ENCODE peak calls at places on chromosomes 7 and 10, in nine cellular contexts. S, T, O, D, L, F, X, P and Q are unnamed samples.

GRCh38 chr10:37860494-37861190 is 3.2 kb upstream of the ZNF248 start:
- DNase-seq in O (no peak), X (no peak), P (no peak), D (no peak), L (peak), S (no peak), T (peak), F (no peak), Q (no peak)

GRCh38 chr7:21542891-21543527 is at the start of gene DNAH11:
- DNase-seq in S (peak), T (peak), L (peak), D (no peak), F (no peak), P (peak), X (peak), O (no peak), Q (peak)

GRCh38 chr7:33503014-33503413 is 373.6 kb downstream of the BBS9 start:
- DNase-seq in P (no peak), D (no peak), F (no peak), O (no peak), T (no peak), S (no peak), L (no peak), X (no peak), Q (no peak)

GRCh38 chr10:45420453-45421192 is 46.6 kb downstream of the ALOX5 start:
- DNase-seq in F (no peak), T (peak), S (peak), P (peak), O (no peak), D (peak), X (peak), L (no peak), Q (peak)

GRCh38 chr10:101001225-101002035 is 1.8 kb downstream of the LZTS2 start:
- DNase-seq in S (peak), P (peak), F (no peak), D (no peak), O (peak), X (peak), T (peak), L (no peak), Q (peak)

GRCh38 chr7:117088623-117089199 is 135.4 kb downstream of the ST7 start:
- DNase-seq in P (no peak), T (no peak), F (no peak), X (no peak), O (no peak), S (no peak), D (no peak), L (no peak), Q (no peak)

GRCh38 chr7:143372070-143372469 is 9.1 kb upstream of the ZYX start:
- DNase-seq in P (no peak), F (no peak), X (peak), S (peak), T (no peak), O (no peak), L (no peak), D (peak), Q (no peak)

GRCh38 chr7:50285259-50285658 is 19.3 kb upstream of the IKZF1 start:
- DNase-seq in L (no peak), O (no peak), P (no peak), F (no peak), D (no peak), S (no peak), T (no peak), X (no peak), Q (no peak)

GRCh38 chr10:26516540-26517101 is 78.5 kb downstream of the APBB1IP start:
- DNase-seq in F (no peak), X (no peak), S (no peak), P (no peak), T (no peak), D (no peak), O (no peak), L (no peak), Q (no peak)

DNA sequence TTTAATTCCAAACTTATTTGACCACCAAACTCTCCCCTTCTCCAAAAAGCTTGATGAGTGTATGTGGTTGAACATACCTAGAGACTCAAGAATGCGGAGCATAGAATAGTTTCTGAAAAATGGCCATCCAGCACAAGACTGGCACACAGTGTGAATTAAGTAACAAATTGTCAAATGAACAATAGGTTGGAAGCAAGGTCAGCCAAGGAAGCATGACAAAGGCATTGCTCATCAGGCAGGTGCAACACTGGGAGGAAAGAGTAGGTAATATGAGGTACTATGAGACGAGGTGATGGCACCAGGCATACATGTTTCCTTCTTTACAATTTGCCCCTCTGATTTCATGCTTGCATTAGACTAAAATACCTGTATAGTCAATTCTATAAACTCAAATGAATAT is 73.7 kb downstream of the DKK1 start:
- DNase-seq in F (no peak), L (no peak), T (no peak), X (no peak), P (no peak), D (no peak), S (no peak), O (no peak), Q (no peak)
- H3K27ac ChIP-seq in F (no peak), L (no peak), T (no peak), X (no peak), P (no peak), D (no peak), S (no peak), O (no peak), Q (no peak)

DNA sequence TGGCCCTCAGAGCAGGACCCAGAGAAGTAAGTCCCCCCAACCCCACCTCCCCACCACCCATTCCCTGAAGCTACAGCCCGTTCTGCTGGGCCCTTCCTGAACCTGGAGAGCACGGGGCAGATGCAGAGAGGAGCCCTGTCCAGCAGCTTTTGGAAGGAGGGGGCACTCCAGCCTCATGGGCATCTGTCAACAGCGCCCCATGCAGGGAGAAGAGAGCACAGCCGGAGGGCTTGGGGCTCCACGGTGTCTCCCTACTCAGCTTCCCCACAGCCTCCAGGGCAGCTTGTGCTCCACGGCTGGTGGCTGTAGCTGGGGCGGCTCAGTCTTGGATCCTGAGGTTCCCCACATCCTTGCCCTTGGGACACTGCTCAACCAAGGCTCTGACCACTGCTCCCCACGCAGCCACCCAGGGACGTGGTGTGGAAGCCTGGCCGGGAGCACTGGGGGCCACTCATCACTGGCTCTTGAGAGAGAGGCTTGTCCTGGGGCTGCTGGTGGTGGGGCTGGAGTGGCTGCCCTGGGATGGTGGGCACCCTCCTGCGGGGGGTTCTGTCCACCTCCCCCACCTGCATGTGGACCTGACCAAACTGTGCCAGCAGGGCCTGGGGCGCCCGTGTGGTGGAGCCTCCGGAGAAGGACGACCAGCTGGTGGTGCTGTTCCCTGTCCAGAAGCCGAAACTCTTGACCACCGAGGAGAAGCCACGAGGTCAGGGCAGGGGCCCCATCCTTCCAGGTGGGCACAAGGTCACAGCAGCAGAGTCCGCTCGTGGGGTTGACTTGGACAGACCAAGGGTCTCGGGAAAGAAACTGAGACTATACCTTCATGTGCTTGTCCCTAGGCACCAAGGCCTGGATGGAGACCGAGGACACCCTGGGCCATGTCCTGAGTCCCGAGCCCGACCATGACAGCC is 4.5 kb downstream of the PRAP1 start:
- DNase-seq in X (no peak), L (no peak), P (peak), D (no peak), O (no peak), S (no peak), F (no peak), T (no peak), Q (no peak)
- TF ChIP-seq CTCF in X (no peak), L (no peak), P (peak), D (no peak), O (no peak), S (no peak), F (no peak), T (no peak), Q (no peak)

GRCh38 chr10:70323143-70323696 is 39.4 kb upstream of the NPFFR1 start:
- DNase-seq in T (no peak), F (no peak), S (no peak), O (no peak), P (no peak), X (no peak), D (peak), L (no peak), Q (no peak)

GRCh38 chr10:70324341-70324861 is 40.6 kb upstream of the NPFFR1 start:
- DNase-seq in T (no peak), L (no peak), S (no peak), D (no peak), P (no peak), X (peak), F (no peak), O (no peak), Q (no peak)

GRCh38 chr10:70328018-70328417 is 44.2 kb upstream of the NPFFR1 start:
- DNase-seq in T (no peak), P (no peak), S (no peak), X (no peak), L (no peak), D (no peak), O (no peak), F (no peak), Q (no peak)

GRCh38 chr10:70323697-70324340 is 40.0 kb upstream of the NPFFR1 start:
- DNase-seq in S (no peak), D (no peak), F (no peak), O (no peak), P (peak), L (no peak), T (no peak), X (no peak), Q (no peak)

GRCh38 chr10:70324951-70325781 is 41.4 kb upstream of the NPFFR1 start:
- DNase-seq in D (no peak), P (no peak), O (no peak), L (no peak), S (no peak), F (no peak), X (no peak), T (no peak), Q (no peak)
- H3K4me3 ChIP-seq in D (no peak), P (no peak), O (no peak), L (no peak), S (no peak), F (no peak), X (no peak), T (no peak), Q (no peak)

DNA sequence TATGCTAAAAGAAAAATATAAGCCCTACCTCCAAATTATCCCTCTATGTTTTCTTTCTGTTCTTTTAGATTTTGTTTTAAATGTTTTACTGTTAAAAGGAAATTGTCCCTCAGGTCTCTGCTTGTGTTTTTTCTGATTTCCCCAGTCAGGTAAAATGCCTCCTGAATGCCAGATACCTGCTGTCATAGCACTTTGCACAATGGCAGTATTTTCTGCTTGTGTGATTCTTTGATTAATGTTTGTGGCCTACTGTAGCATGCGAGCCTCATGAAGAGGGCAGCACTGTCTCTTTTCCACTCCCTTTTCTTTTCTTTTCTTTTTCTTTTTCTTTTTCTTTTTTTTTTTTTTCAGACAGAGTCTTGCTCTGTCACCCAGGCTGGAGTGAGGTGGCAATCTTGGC is 71.2 kb downstream of the TEX36 start:
- DNase-seq in O (no peak), S (no peak), L (no peak), T (no peak), P (no peak), F (no peak), D (no peak), X (no peak), Q (no peak)
- H3K27ac ChIP-seq in O (no peak), S (no peak), L (no peak), T (no peak), P (no peak), F (no peak), D (no peak), X (no peak), Q (no peak)